ENCODE peak calls at places on chromosomes 2 and 18, in six cellular contexts. Q, B, P, M, A and F are unnamed samples.

GRCh38 chr2:134232461-134232860 is 21.4 kb upstream of the MGAT5 start:
- DNase-seq in M (no peak), Q (no peak), A (no peak), P (no peak), B (no peak), F (no peak)

GRCh38 chr2:8169443-8169842 is 512.4 kb upstream of the ID2 start:
- DNase-seq in P (peak), B (no peak), A (no peak), M (no peak), Q (no peak), F (no peak)

GRCh38 chr2:85247591-85247990 is 80.2 kb downstream of the TGOLN2 start:
- DNase-seq in A (no peak), P (no peak), Q (no peak), M (no peak), B (no peak), F (no peak)

GRCh38 chr2:159850789-159851188 is 52.8 kb upstream of the CD302 start:
- DNase-seq in A (no peak), M (no peak), Q (no peak), P (no peak), B (no peak), F (no peak)

GRCh38 chr2:74293191-74294065 is 49.8 kb downstream of the SLC4A5 start:
- DNase-seq in A (no peak), P (no peak), Q (no peak), M (no peak), B (no peak), F (no peak)

GRCh38 chr2:36882532-36882931 is 83.8 kb downstream of the STRN start:
- DNase-seq in M (no peak), P (no peak), A (no peak), Q (no peak), B (no peak), F (no peak)

GRCh38 chr2:150476809-150477302 is 10.6 kb downstream of the RND3 start:
- DNase-seq in Q (peak), P (peak), A (no peak), M (no peak), B (no peak), F (no peak)

GRCh38 chr2:203484266-203485112 is 50.6 kb downstream of the RAPH1 start:
- DNase-seq in A (no peak), M (no peak), P (peak), Q (peak), B (no peak), F (peak)

GRCh38 chr2:226213717-226214116 is 585.9 kb downstream of the IRS1 start:
- DNase-seq in Q (no peak), B (no peak), A (no peak), P (no peak), M (no peak), F (no peak)

GRCh38 chr2:72916743-72917137 is 579 bp upstream of the EMX1 start:
- DNase-seq in A (no peak), B (no peak), Q (no peak), P (no peak), M (peak), F (peak)

GRCh38 chr2:220489116-220489515 is 861.7 kb downstream of the SLC4A3 start:
- DNase-seq in A (no peak), P (no peak), B (no peak), Q (no peak), M (no peak), F (no peak)

GRCh38 chr18:25373443-25373842 is 21.5 kb upstream of the ZNF521 start:
- DNase-seq in P (no peak), Q (no peak), B (no peak), M (no peak), A (no peak), F (no peak)

GRCh38 chr2:234512884-234513669 is 16.2 kb upstream of the ARL4C start:
- DNase-seq in M (no peak), Q (no peak), B (no peak), P (peak), A (no peak), F (no peak)

GRCh38 chr2:217162533-217162932 is 302.7 kb upstream of the TNP1 start:
- DNase-seq in A (no peak), Q (no peak), P (no peak), M (no peak), B (no peak), F (no peak)

DNA sequence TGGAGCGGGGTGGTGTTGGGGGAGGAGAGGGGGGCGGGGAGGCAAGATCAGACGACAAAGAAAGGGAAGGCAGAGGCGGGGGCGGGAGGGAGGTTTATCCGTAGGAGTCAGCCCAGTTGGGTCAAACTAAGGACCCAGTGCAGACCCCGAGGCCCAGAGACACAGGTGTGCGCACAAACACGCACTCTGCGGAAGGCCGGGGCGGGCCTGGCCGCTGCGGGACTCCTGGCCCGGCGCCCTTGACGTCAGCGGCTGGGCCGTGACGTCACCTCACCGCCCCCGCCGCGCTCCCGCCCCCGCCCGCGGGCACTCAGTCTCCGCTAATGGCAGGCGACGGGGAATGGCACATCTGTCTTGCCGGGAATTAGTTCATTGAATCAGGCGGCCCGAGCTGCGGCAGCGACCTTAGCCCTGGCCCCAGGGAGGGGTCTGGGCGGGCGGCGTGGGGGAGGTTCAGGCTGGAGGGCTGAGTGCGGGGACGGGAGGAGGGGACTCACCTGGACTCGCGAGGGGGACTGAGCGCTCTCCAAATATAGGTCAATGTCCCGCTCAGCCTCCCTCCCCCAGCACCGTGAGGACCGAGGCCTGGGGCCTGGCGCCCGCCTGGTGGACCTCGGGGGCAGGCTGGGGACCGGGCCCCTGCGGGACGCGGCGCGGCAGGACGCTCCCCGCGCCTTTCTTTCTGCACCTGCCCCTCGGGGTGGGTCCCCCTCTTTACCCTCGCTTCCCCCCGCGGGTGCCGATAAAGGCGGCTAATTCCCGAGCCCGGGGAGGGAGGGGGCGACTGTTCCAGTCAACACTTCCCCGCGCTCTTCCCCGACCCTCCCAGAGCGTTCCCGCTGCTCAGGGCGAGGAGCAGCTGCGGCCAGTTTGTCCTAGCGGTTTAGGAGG is 15.5 kb upstream of the ECEL1 start:
- DNase-seq in Q (peak), A (peak), P (no peak), M (no peak), B (no peak), F (peak)
- H3K4me3 ChIP-seq in Q (no peak), A (peak), P (no peak), M (peak), B (peak), F (peak)

DNA sequence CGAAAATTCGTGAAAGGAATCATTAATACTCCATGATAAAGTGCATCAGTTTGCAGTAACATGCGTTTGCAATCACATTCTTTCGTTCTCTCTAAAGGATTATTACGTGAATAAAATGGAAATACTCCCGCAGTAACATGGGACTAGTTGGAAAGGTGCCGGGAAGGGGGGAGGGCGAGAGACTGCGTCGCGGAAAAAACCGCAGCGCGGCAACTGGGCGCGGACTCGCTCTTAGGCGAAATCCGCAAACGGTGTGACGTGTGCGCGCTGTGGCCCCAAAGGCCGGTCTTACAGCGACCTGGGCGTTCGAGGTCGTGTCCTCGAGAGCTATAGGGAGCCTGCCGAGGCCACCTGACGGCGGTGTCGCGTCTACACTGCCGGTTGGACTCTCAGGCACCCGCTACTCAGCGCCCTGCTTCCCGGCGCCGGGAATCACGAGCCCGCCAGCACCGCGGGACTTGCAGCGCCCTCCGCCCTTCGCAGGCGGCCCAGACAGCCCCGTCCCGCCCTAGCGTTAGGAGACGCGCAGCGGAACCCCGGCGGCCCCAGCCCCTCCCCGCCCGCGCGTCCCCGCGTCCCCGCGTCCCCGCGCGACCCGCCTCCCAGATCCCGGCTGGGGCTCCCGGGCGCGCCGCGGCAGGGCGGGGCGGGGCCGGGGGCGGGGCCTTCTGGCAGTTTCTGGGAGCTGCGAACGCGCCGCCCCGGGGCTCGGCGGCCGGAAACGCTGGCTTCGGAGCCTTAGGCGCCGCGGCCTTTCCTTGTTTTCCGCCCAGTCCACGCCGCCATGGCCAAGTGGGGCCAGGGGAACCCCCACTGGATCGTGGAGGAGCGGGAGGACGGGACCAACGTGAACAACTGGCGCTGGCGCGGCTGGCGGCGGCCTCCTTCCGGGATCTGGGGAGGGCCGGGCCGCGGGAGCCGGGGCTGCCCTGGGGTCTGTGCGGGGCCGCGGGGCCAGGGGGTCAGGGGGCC is 15.1 kb downstream of the C2orf74 start:
- DNase-seq in B (peak), A (peak), P (peak), M (peak), Q (peak), F (peak)
- TF ChIP-seq POLR2A in B (peak), A (peak), P (peak), M (peak), Q (peak), F (peak)

GRCh38 chr18:54829856-54830255 is 1.6 kb downstream of the RAB27B start:
- DNase-seq in M (no peak), B (no peak), Q (no peak), A (no peak), P (no peak), F (no peak)
- H3K4me3 ChIP-seq in M (no peak), B (no peak), Q (no peak), A (peak), P (no peak), F (no peak)

GRCh38 chr2:237414056-237414661 is at the start of gene COL6A3:
- DNase-seq in B (no peak), Q (peak), M (peak), P (no peak), A (no peak), F (peak)
- TF ChIP-seq POLR2A in B (no peak), Q (peak), M (peak), P (no peak), A (no peak), F (no peak)

GRCh38 chr18:64044616-64045015 is 74.7 kb downstream of the SERPINB8 start:
- DNase-seq in Q (no peak), P (no peak), B (no peak), M (no peak), A (no peak), F (peak)

GRCh38 chr18:64037812-64038414 is 68.0 kb downstream of the SERPINB8 start:
- DNase-seq in Q (no peak), P (peak), M (no peak), A (peak), B (no peak), F (no peak)

GRCh38 chr18:64042728-64043358 is 73.0 kb downstream of the SERPINB8 start:
- DNase-seq in M (no peak), A (no peak), Q (no peak), P (no peak), B (no peak), F (no peak)
- H3K4me3 ChIP-seq in M (no peak), A (no peak), Q (no peak), P (no peak), B (no peak), F (peak)

DNA sequence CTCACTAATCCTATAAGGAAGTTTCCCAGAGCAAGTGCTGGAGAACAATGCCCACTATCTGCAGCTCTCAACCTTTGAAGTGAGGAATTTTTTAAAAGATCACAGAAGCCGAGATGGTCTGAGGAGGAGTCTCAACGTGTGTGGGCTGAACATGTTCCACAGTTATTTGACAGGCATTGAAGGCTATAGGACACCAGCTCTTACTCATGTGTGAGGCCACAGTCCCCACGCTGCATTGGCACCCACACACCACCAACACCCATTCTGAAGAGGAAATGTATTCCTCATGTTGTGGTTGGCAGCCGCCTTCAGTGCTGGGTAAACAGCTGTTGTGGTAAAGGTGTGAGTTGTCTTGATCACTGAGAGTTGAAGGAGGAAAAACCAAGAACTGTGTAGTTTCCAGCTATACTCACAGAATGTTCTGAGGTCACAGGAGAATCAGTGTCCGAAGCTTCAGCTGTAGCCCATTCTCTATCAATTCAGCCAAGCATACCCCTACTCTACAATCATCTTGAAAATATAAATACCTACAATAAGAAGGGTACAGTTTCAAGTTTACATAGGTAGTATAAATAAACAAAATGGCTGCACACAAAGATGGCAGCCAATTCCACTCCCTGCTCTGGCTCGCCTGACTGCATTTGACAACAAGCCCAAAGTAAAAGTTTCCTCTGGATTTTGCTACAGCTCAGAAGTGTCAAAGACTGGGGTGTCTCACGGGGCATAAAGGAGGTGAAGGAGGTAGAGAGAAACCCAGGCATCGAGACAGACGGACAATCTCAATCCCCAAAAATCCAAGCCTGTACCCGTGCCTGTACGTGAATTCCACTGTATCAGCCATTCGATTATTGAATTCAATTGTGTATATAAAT is 12.1 kb downstream of the CD226 start:
- DNase-seq in B (peak), P (no peak), M (no peak), A (no peak), Q (peak), F (no peak)
- TF ChIP-seq POLR2A in B (no peak), P (no peak), M (no peak), A (no peak), Q (no peak), F (no peak)

GRCh38 chr2:96540136-96540535 is 3.6 kb downstream of the ARID5A start:
- DNase-seq in P (no peak), M (no peak), Q (no peak), B (no peak), A (no peak), F (no peak)

GRCh38 chr2:96538487-96539214 is 2.1 kb downstream of the ARID5A start:
- DNase-seq in P (peak), M (peak), Q (peak), A (no peak), B (peak), F (peak)

GRCh38 chr2:96541326-96541725 is 4.8 kb downstream of the ARID5A start:
- DNase-seq in P (no peak), Q (no peak), M (no peak), B (no peak), A (no peak), F (no peak)

GRCh38 chr2:96537734-96538486 is 1.4 kb downstream of the ARID5A start:
- DNase-seq in A (no peak), B (peak), Q (no peak), P (peak), M (no peak), F (no peak)

DNA sequence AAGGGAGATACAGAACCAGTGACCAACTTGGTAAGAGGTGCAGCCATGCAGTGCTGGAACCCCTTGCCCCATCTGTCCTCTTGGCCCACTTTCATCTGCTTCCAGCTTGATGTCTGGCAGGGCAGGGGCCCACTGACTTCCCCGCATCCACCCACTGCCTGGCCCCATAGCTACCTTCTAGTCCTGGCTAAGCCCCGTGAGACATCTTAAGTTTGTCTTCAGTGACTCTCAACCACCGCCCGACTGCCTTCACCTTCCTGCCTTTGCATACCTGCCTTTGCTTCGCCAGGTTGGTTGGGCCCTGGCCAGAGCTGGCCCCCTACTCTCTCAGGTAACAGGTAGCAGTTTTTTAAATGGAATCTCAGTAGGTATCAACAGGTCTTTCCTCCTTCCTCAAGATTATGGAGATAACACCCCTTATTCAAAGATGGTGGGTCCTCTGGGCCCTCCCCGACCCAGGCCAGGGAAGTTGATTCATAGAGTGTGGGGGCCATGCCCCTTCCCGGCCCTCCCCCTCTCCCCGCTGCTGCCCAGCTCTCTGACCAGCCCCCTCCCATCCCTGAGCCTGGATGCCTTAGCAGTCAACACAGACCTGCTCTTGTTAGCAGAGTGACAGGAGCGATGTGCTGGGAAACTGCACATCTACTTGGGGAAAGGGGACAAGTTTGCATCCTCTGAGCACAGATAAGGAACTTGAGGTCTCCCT is 2.8 kb downstream of the ARID5A start:
- DNase-seq in B (peak), A (no peak), M (no peak), Q (no peak), P (no peak), F (no peak)
- H3K4me3 ChIP-seq in B (peak), A (no peak), M (peak), Q (no peak), P (no peak), F (no peak)

GRCh38 chr2:71665168-71666093 is 212.1 kb downstream of the DYSF start:
- DNase-seq in M (peak), Q (no peak), A (no peak), P (no peak), B (peak), F (peak)

GRCh38 chr2:71662665-71663394 is 209.5 kb downstream of the DYSF start:
- DNase-seq in A (no peak), M (peak), P (peak), B (no peak), Q (no peak), F (no peak)

GRCh38 chr2:71666094-71666474 is 212.7 kb downstream of the DYSF start:
- DNase-seq in M (peak), P (no peak), Q (no peak), A (no peak), B (no peak), F (no peak)

GRCh38 chr2:71661782-71662181 is 208.4 kb downstream of the DYSF start:
- DNase-seq in M (no peak), A (no peak), P (no peak), Q (no peak), B (peak), F (peak)

GRCh38 chr2:71664161-71664560 is 210.8 kb downstream of the DYSF start:
- DNase-seq in Q (no peak), B (peak), A (no peak), M (peak), P (no peak), F (peak)
- TF ChIP-seq POLR2A in Q (no peak), B (no peak), A (no peak), M (no peak), P (no peak), F (no peak)

DNA sequence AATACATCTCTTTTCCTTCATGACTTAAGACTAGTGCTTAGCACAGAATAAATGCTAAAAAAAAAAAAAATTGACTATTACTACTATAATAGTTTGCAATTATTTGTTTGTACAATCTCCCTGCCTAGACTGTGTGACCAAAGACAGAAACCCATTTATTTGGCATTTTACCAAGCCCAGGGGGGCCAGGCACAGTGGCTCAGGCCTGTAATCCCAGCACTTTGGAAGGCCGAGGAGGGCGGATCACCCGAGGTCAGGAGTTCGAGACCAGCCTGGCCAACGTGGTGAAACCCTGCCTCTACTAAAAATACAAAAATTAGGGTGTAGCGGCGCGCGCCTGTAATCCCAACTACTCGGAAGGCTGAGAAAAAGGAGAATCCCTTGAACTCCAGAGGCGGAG is 1.4 kb downstream of the ASB3 start:
- DNase-seq in B (no peak), Q (no peak), P (no peak), M (no peak), A (no peak), F (no peak)
- H3K4me3 ChIP-seq in B (peak), Q (no peak), P (peak), M (peak), A (peak), F (peak)